ENCODE peak calls at places on chromosomes 3 and 15, in five cellular contexts. X is AG04450; C is activated CD4-positive, CD25-positive, alpha-beta regulatory T cell treated with anti-CD3 and anti-CD28 coated beads, Interleukin-2, amount 50 U/mL, for 72 hours; V is NB4; T is cardiac fibroblast. U is an unnamed sample.

GRCh38 chr15:90062729-90063684 is 39.3 kb downstream of the IDH2 start:
- DNase-seq in X (no peak), C (no peak), V (no peak), T (no peak), U (no peak)

GRCh38 chr15:91385301-91385700 is 285.2 kb downstream of the SV2B start:
- DNase-seq in X (no peak), C (no peak), V (peak), T (peak), U (no peak)

GRCh38 chr3:86029590-86029989 is 961.4 kb downstream of the VGLL3 start:
- DNase-seq in X (no peak), C (no peak), V (no peak), T (no peak), U (no peak)

GRCh38 chr3:55604414-55604813 is 117.3 kb upstream of the WNT5A start:
- DNase-seq in X (no peak), C (no peak), V (no peak), T (no peak), U (no peak)

GRCh38 chr3:38297947-38298711 is 16.0 kb downstream of the SLC22A14 start:
- DNase-seq in X (no peak), C (no peak), V (peak), T (no peak), U (no peak)

GRCh38 chr15:68333775-68334470 is 56.4 kb downstream of the FEM1B start:
- DNase-seq in X (no peak), C (no peak), V (peak), T (peak), U (no peak)

GRCh38 chr3:193680220-193680619 is 87.2 kb downstream of the OPA1 start:
- DNase-seq in X (peak), C (no peak), V (no peak), T (no peak), U (no peak)

GRCh38 chr3:66824450-66824849 is 173.7 kb upstream of the KBTBD8 start:
- DNase-seq in X (no peak), C (no peak), V (no peak), T (no peak), U (no peak)

GRCh38 chr3:46733026-46733800 is 15.5 kb upstream of the PRSS50 start:
- DNase-seq in X (no peak), C (no peak), V (peak), T (peak), U (no peak)

GRCh38 chr3:182523836-182524235 is 269.5 kb upstream of the ATP11B start:
- DNase-seq in X (no peak), C (no peak), V (no peak), T (no peak), U (no peak)

U was measured in AG09309.